ENCODE peak calls at places on chromosomes 5 and 9, in eight cellular contexts. H is NCI-H510A, M is HuH-7, W is dermis blood vessel endothelial cell, T is A172, B is PC-9, C is AG10803, X is mammary epithelial cell. F is an unnamed sample.

GRCh38 chr5:58849995-58850667 is 267.3 kb downstream of the RAB3C start:
- DNase-seq in H (no peak), M (peak), W (peak), T (peak), B (peak), C (peak), X (peak), F (peak)

GRCh38 chr5:669111-669841 is 23.9 kb downstream of the TPPP start:
- DNase-seq in H (no peak), M (peak), W (peak), T (no peak), B (no peak), C (peak), X (no peak), F (no peak)

GRCh38 chr5:103127292-103127691 is 7.2 kb downstream of the PPIP5K2 start:
- DNase-seq in H (no peak), M (no peak), W (no peak), T (no peak), B (no peak), C (no peak), X (no peak), F (no peak)

GRCh38 chr5:159695741-159696294 is 220.5 kb upstream of the ADRA1B start:
- DNase-seq in H (no peak), M (no peak), W (no peak), T (no peak), B (no peak), C (no peak), X (no peak), F (no peak)

GRCh38 chr9:136204838-136205706 is at the start of gene LHX3:
- DNase-seq in H (no peak), M (no peak), W (peak), T (no peak), B (no peak), C (no peak), X (no peak), F (no peak)

GRCh38 chr9:125908138-125908537 is 161.0 kb downstream of the PBX3 start:
- DNase-seq in H (no peak), M (no peak), W (peak), T (no peak), B (no peak), C (no peak), X (no peak), F (no peak)

GRCh38 chr5:63854076-63854475 is 108.2 kb downstream of the HTR1A start:
- DNase-seq in H (peak), M (no peak), W (no peak), T (no peak), B (no peak), C (no peak), X (no peak), F (no peak)

GRCh38 chr9:96073531-96074284 is 198.2 kb downstream of the ERCC6L2 start:
- DNase-seq in H (no peak), M (no peak), W (no peak), T (no peak), B (no peak), C (no peak), X (no peak), F (no peak)

GRCh38 chr9:104027295-104027694 is 66.8 kb upstream of the SMC2 start:
- DNase-seq in H (no peak), M (no peak), W (no peak), T (no peak), B (no peak), C (no peak), X (no peak), F (no peak)

GRCh38 chr5:132300572-132301340 is 6.6 kb downstream of the SLC22A4 start:
- DNase-seq in H (no peak), M (no peak), W (no peak), T (no peak), B (peak), C (no peak), X (no peak), F (no peak)

GRCh38 chr9:1469996-1470395 is 419.8 kb downstream of the DMRT2 start:
- DNase-seq in H (no peak), M (no peak), W (no peak), T (no peak), B (no peak), C (no peak), X (no peak), F (no peak)

GRCh38 chr9:109158656-109159055 is 8.4 kb downstream of the FRRS1L start:
- DNase-seq in H (no peak), M (no peak), W (no peak), T (no peak), B (no peak), C (peak), X (no peak), F (no peak)

GRCh38 chr9:131324736-131325679 is 35.5 kb downstream of the PLPP7 start:
- DNase-seq in H (no peak), M (no peak), W (no peak), T (no peak), B (no peak), C (no peak), X (no peak), F (no peak)

GRCh38 chr9:111926421-111926875 is 29.8 kb downstream of the UGCG start:
- DNase-seq in H (no peak), M (no peak), W (peak), T (no peak), B (no peak), C (peak), X (no peak), F (peak)

GRCh38 chr5:89293849-89294248 is 410.9 kb upstream of the MEF2C start:
- DNase-seq in H (no peak), M (no peak), W (no peak), T (no peak), B (no peak), C (peak), X (peak), F (no peak)

GRCh38 chr9:96305171-96305570 is 3.2 kb upstream of the HSD17B3 start:
- DNase-seq in H (no peak), M (no peak), W (no peak), T (no peak), B (no peak), C (no peak), X (no peak), F (no peak)

GRCh38 chr5:10734050-10734709 is 26.9 kb downstream of the DAP start:
- DNase-seq in H (no peak), M (peak), W (peak), T (no peak), B (no peak), C (no peak), X (no peak), F (no peak)

GRCh38 chr5:122501087-122501435 is 189.0 kb downstream of the SNCAIP start:
- DNase-seq in H (no peak), M (no peak), W (no peak), T (no peak), B (no peak), C (no peak), X (no peak), F (no peak)

GRCh38 chr5:74017786-74018211 is 391.8 kb downstream of the ARHGEF28 start:
- DNase-seq in H (no peak), M (no peak), W (no peak), T (peak), B (peak), C (peak), X (peak), F (no peak)

GRCh38 chr5:138077064-138077696 is 6.7 kb upstream of the WNT8A start:
- DNase-seq in H (peak), M (peak), W (peak), T (peak), B (no peak), C (peak), X (peak), F (no peak)

GRCh38 chr9:85723220-85723619 is 18.5 kb downstream of the AGTPBP1 start:
- DNase-seq in H (no peak), M (no peak), W (no peak), T (no peak), B (no peak), C (no peak), X (no peak), F (no peak)

GRCh38 chr5:2752059-2752874 is 790 bp upstream of the IRX2 start:
- DNase-seq in H (no peak), M (no peak), W (no peak), T (no peak), B (no peak), C (peak), X (peak), F (no peak)

GRCh38 chr9:36664806-36665205 is 92.1 kb downstream of the MELK start:
- DNase-seq in H (no peak), M (no peak), W (no peak), T (no peak), B (no peak), C (no peak), X (no peak), F (no peak)

F was measured in SW 1271.